ENCODE peak calls at places on chromosomes 6 and 20, in eight cellular contexts. One of them, this sample, is unnamed.

GRCh38 chr6:33029297-33030184 is 20.1 kb upstream of the HLA-DOA start:
- DNase-seq in stimulated activated CD8-positive, alpha-beta memory T cell treated with anti-CD3 and anti-CD28 coated beads, Interleukin-15, amount 100 ng/mL, for 24 hours: no peak
- DNase-seq in fibroblast of lung: no peak
- DNase-seq in heart right ventricle: no peak
- DNase-seq in choroid plexus epithelial cell: peak
- DNase-seq in activated CD4-positive, CD25-positive, alpha-beta regulatory T cell: no peak
- DNase-seq in cardiac fibroblast: peak
- DNase-seq in lung microvascular endothelial cell: no peak
- DNase-seq in this sample: no peak

GRCh38 chr6:55040102-55040848 is 134.0 kb upstream of the HCRTR2 start:
- DNase-seq in stimulated activated CD8-positive, alpha-beta memory T cell treated with anti-CD3 and anti-CD28 coated beads, Interleukin-15, amount 100 ng/mL, for 24 hours: no peak
- DNase-seq in fibroblast of lung: peak
- DNase-seq in heart right ventricle: no peak
- DNase-seq in choroid plexus epithelial cell: peak
- DNase-seq in activated CD4-positive, CD25-positive, alpha-beta regulatory T cell: no peak
- DNase-seq in cardiac fibroblast: peak
- DNase-seq in lung microvascular endothelial cell: no peak
- DNase-seq in this sample: no peak

GRCh38 chr6:161985911-161986310 is 712.0 kb upstream of the AGPAT4 start:
- DNase-seq in stimulated activated CD8-positive, alpha-beta memory T cell treated with anti-CD3 and anti-CD28 coated beads, Interleukin-15, amount 100 ng/mL, for 24 hours: no peak
- DNase-seq in fibroblast of lung: no peak
- DNase-seq in heart right ventricle: no peak
- DNase-seq in choroid plexus epithelial cell: no peak
- DNase-seq in activated CD4-positive, CD25-positive, alpha-beta regulatory T cell: no peak
- DNase-seq in cardiac fibroblast: no peak
- DNase-seq in lung microvascular endothelial cell: no peak
- DNase-seq in this sample: no peak

GRCh38 chr6:41430875-41431274 is 95.5 kb downstream of the NCR2 start:
- DNase-seq in stimulated activated CD8-positive, alpha-beta memory T cell treated with anti-CD3 and anti-CD28 coated beads, Interleukin-15, amount 100 ng/mL, for 24 hours: no peak
- DNase-seq in fibroblast of lung: peak
- DNase-seq in heart right ventricle: no peak
- DNase-seq in choroid plexus epithelial cell: peak
- DNase-seq in activated CD4-positive, CD25-positive, alpha-beta regulatory T cell: no peak
- DNase-seq in cardiac fibroblast: peak
- DNase-seq in lung microvascular endothelial cell: no peak
- DNase-seq in this sample: no peak

GRCh38 chr20:36394340-36394965 is 88.3 kb downstream of the DLGAP4 start:
- DNase-seq in stimulated activated CD8-positive, alpha-beta memory T cell treated with anti-CD3 and anti-CD28 coated beads, Interleukin-15, amount 100 ng/mL, for 24 hours: no peak
- DNase-seq in fibroblast of lung: no peak
- DNase-seq in heart right ventricle: no peak
- DNase-seq in choroid plexus epithelial cell: no peak
- DNase-seq in activated CD4-positive, CD25-positive, alpha-beta regulatory T cell: no peak
- DNase-seq in cardiac fibroblast: no peak
- DNase-seq in lung microvascular endothelial cell: no peak
- DNase-seq in this sample: no peak

GRCh38 chr6:167244991-167245390 is 46.1 kb upstream of the UNC93A start:
- DNase-seq in stimulated activated CD8-positive, alpha-beta memory T cell treated with anti-CD3 and anti-CD28 coated beads, Interleukin-15, amount 100 ng/mL, for 24 hours: no peak
- DNase-seq in fibroblast of lung: no peak
- DNase-seq in heart right ventricle: no peak
- DNase-seq in choroid plexus epithelial cell: no peak
- DNase-seq in activated CD4-positive, CD25-positive, alpha-beta regulatory T cell: no peak
- DNase-seq in cardiac fibroblast: no peak
- DNase-seq in lung microvascular endothelial cell: no peak
- DNase-seq in this sample: no peak

GRCh38 chr6:156687875-156688549 is 89.2 kb upstream of the ARID1B start:
- DNase-seq in stimulated activated CD8-positive, alpha-beta memory T cell treated with anti-CD3 and anti-CD28 coated beads, Interleukin-15, amount 100 ng/mL, for 24 hours: no peak
- DNase-seq in fibroblast of lung: peak
- DNase-seq in heart right ventricle: peak
- DNase-seq in choroid plexus epithelial cell: peak
- DNase-seq in activated CD4-positive, CD25-positive, alpha-beta regulatory T cell: no peak
- DNase-seq in cardiac fibroblast: peak
- DNase-seq in lung microvascular endothelial cell: peak
- DNase-seq in this sample: peak

GRCh38 chr6:138455746-138456392 is 43.4 kb downstream of the NHSL1 start:
- DNase-seq in stimulated activated CD8-positive, alpha-beta memory T cell treated with anti-CD3 and anti-CD28 coated beads, Interleukin-15, amount 100 ng/mL, for 24 hours: no peak
- DNase-seq in fibroblast of lung: peak
- DNase-seq in heart right ventricle: no peak
- DNase-seq in choroid plexus epithelial cell: peak
- DNase-seq in activated CD4-positive, CD25-positive, alpha-beta regulatory T cell: peak
- DNase-seq in cardiac fibroblast: peak
- DNase-seq in lung microvascular endothelial cell: peak
- DNase-seq in this sample: no peak

GRCh38 chr6:119215885-119216590 is 133.5 kb downstream of the MAN1A1 start:
- DNase-seq in stimulated activated CD8-positive, alpha-beta memory T cell treated with anti-CD3 and anti-CD28 coated beads, Interleukin-15, amount 100 ng/mL, for 24 hours: no peak
- DNase-seq in fibroblast of lung: no peak
- DNase-seq in heart right ventricle: no peak
- DNase-seq in choroid plexus epithelial cell: no peak
- DNase-seq in activated CD4-positive, CD25-positive, alpha-beta regulatory T cell: no peak
- DNase-seq in cardiac fibroblast: no peak
- DNase-seq in lung microvascular endothelial cell: no peak
- DNase-seq in this sample: no peak

GRCh38 chr6:7919871-7920270 is 9.3 kb upstream of the TXNDC5 start:
- DNase-seq in stimulated activated CD8-positive, alpha-beta memory T cell treated with anti-CD3 and anti-CD28 coated beads, Interleukin-15, amount 100 ng/mL, for 24 hours: no peak
- DNase-seq in fibroblast of lung: peak
- DNase-seq in heart right ventricle: no peak
- DNase-seq in choroid plexus epithelial cell: no peak
- DNase-seq in activated CD4-positive, CD25-positive, alpha-beta regulatory T cell: no peak
- DNase-seq in cardiac fibroblast: peak
- DNase-seq in lung microvascular endothelial cell: no peak
- DNase-seq in this sample: no peak

GRCh38 chr6:139764498-139764986 is 390.1 kb upstream of the CITED2 start:
- DNase-seq in stimulated activated CD8-positive, alpha-beta memory T cell treated with anti-CD3 and anti-CD28 coated beads, Interleukin-15, amount 100 ng/mL, for 24 hours: no peak
- DNase-seq in fibroblast of lung: peak
- DNase-seq in heart right ventricle: no peak
- DNase-seq in choroid plexus epithelial cell: peak
- DNase-seq in activated CD4-positive, CD25-positive, alpha-beta regulatory T cell: no peak
- DNase-seq in cardiac fibroblast: peak
- DNase-seq in lung microvascular endothelial cell: peak
- DNase-seq in this sample: no peak

GRCh38 chr6:72042088-72042487 is 155.7 kb downstream of the RIMS1 start:
- DNase-seq in stimulated activated CD8-positive, alpha-beta memory T cell treated with anti-CD3 and anti-CD28 coated beads, Interleukin-15, amount 100 ng/mL, for 24 hours: no peak
- DNase-seq in fibroblast of lung: no peak
- DNase-seq in heart right ventricle: no peak
- DNase-seq in choroid plexus epithelial cell: peak
- DNase-seq in activated CD4-positive, CD25-positive, alpha-beta regulatory T cell: no peak
- DNase-seq in cardiac fibroblast: no peak
- DNase-seq in lung microvascular endothelial cell: peak
- DNase-seq in this sample: no peak

GRCh38 chr6:154865291-154865690 is 129.8 kb upstream of the TIAM2 start:
- DNase-seq in stimulated activated CD8-positive, alpha-beta memory T cell treated with anti-CD3 and anti-CD28 coated beads, Interleukin-15, amount 100 ng/mL, for 24 hours: no peak
- DNase-seq in fibroblast of lung: peak
- DNase-seq in heart right ventricle: no peak
- DNase-seq in choroid plexus epithelial cell: peak
- DNase-seq in activated CD4-positive, CD25-positive, alpha-beta regulatory T cell: no peak
- DNase-seq in cardiac fibroblast: peak
- DNase-seq in lung microvascular endothelial cell: no peak
- DNase-seq in this sample: no peak

GRCh38 chr6:63527658-63528514 is 44.4 kb upstream of the LOC128125822 start:
- DNase-seq in stimulated activated CD8-positive, alpha-beta memory T cell treated with anti-CD3 and anti-CD28 coated beads, Interleukin-15, amount 100 ng/mL, for 24 hours: no peak
- DNase-seq in fibroblast of lung: peak
- DNase-seq in heart right ventricle: no peak
- DNase-seq in choroid plexus epithelial cell: peak
- DNase-seq in activated CD4-positive, CD25-positive, alpha-beta regulatory T cell: no peak
- DNase-seq in cardiac fibroblast: peak
- DNase-seq in lung microvascular endothelial cell: peak
- DNase-seq in this sample: no peak

GRCh38 chr6:25404693-25405169 is 125.6 kb downstream of the CARMIL1 start:
- DNase-seq in stimulated activated CD8-positive, alpha-beta memory T cell treated with anti-CD3 and anti-CD28 coated beads, Interleukin-15, amount 100 ng/mL, for 24 hours: no peak
- DNase-seq in fibroblast of lung: no peak
- DNase-seq in heart right ventricle: no peak
- DNase-seq in choroid plexus epithelial cell: no peak
- DNase-seq in activated CD4-positive, CD25-positive, alpha-beta regulatory T cell: no peak
- DNase-seq in cardiac fibroblast: no peak
- DNase-seq in lung microvascular endothelial cell: no peak
- DNase-seq in this sample: no peak

This sample was measured in NCI-H1417 treated with DMSO at 0.1 percent for 48 hours.